ENCODE peak calls at places on chromosomes 7 and 10, in five cellular contexts. Z, W, P, H and L are unnamed samples.
A peak's percentile ranks its signal among the peaks of the same experiment; 100 is the strongest.

GRCh38 chr10:105643662-105644061 is 1002.6 kb downstream of the SORCS3 start:
- DNase-seq in Z (no peak), W (no peak), P (no peak), H (no peak), L (no peak)

GRCh38 chr7:117169907-117170306 is 153.0 kb downstream of the WNT2 start:
- DNase-seq in Z (no peak), W (no peak), P (no peak), H (no peak), L (no peak)

GRCh38 chr7:14196555-14196954 is 207.1 kb upstream of the ETV1 start:
- DNase-seq in Z (no peak), W (no peak), P (no peak), H (no peak), L (no peak)

GRCh38 chr7:142352543-142352942 is 94.7 kb upstream of the PRSS58 start:
- DNase-seq in Z (no peak), W (no peak), P (no peak), H (no peak), L (no peak)

GRCh38 chr7:56175784-56176183 is 59.6 kb upstream of the NUPR2 start:
- DNase-seq in Z (no peak), W (no peak), P (no peak), H (no peak), L (no peak)

GRCh38 chr10:46556515-46557318 is at the start of gene GPRIN2:
- DNase-seq in Z (no peak), W (no peak), P (no peak), H (peak; percentile 67), L (peak; percentile 93)

GRCh38 chr7:151242181-151243044 is 6.1 kb downstream of the SMARCD3 start:
- DNase-seq in Z (no peak), W (no peak), P (no peak), H (no peak), L (no peak)

GRCh38 chr10:70906953-70907618 is 18.7 kb upstream of the PCBD1 start:
- DNase-seq in Z (no peak), W (no peak), P (no peak), H (no peak), L (no peak)

GRCh38 chr7:74097937-74098614 is 14.5 kb downstream of the LIMK1 start:
- DNase-seq in Z (no peak), W (no peak), P (no peak), H (no peak), L (no peak)

GRCh38 chr10:84600947-84601346 is 272.6 kb downstream of the CCSER2 start:
- DNase-seq in Z (no peak), W (no peak), P (no peak), H (no peak), L (no peak)

GRCh38 chr7:98496618-98497017 is 95.7 kb upstream of the BAIAP2L1 start:
- DNase-seq in Z (no peak), W (no peak), P (no peak), H (no peak), L (no peak)

GRCh38 chr10:14032406-14032998 is 298.2 kb downstream of the FRMD4A start:
- DNase-seq in Z (no peak), W (peak; percentile 67), P (no peak), H (peak; percentile 73), L (peak; percentile 88)

GRCh38 chr7:13851756-13852155 is 137.7 kb downstream of the ETV1 start:
- DNase-seq in Z (no peak), W (no peak), P (no peak), H (no peak), L (peak; percentile 34)

GRCh38 chr10:75651452-75651851 is 220.0 kb downstream of the LRMDA start:
- DNase-seq in Z (peak; percentile 13), W (no peak), P (no peak), H (peak; percentile 13), L (peak; percentile 74)

GRCh38 chr7:15457959-15458955 is 103.6 kb downstream of the AGMO start:
- DNase-seq in Z (no peak), W (no peak), P (no peak), H (no peak), L (no peak)

GRCh38 chr7:106870983-106871410 is 5.9 kb downstream of the PIK3CG start:
- DNase-seq in Z (no peak), W (peak; percentile 40), P (peak; percentile 95), H (no peak), L (no peak)

GRCh38 chr7:28630350-28630749 is 218.0 kb downstream of the CREB5 start:
- DNase-seq in Z (no peak), W (no peak), P (no peak), H (no peak), L (no peak)

GRCh38 chr7:101702362-101702850 is 73.3 kb upstream of the MYL10 start:
- DNase-seq in Z (peak; percentile 56), W (peak; percentile 41), P (no peak), H (no peak), L (peak; percentile 63)

GRCh38 chr7:134845461-134845860 is 66.0 kb downstream of the CALD1 start:
- DNase-seq in Z (peak; percentile 74), W (peak; percentile 36), P (peak; percentile 7), H (no peak), L (no peak)

GRCh38 chr10:112977294-112977951 is 27.4 kb downstream of the TCF7L2 start:
- DNase-seq in Z (no peak), W (no peak), P (no peak), H (no peak), L (no peak)

GRCh38 chr10:73591935-73592699 is 975 bp upstream of the USP54 start:
- DNase-seq in Z (peak; percentile 95), W (peak; percentile 77), P (peak; percentile 31), H (peak; percentile 66), L (peak; percentile 94)

GRCh38 chr7:139714163-139714901 is 63.5 kb downstream of the HIPK2 start:
- DNase-seq in Z (no peak), W (no peak), P (no peak), H (no peak), L (no peak)

GRCh38 chr7:84123903-84124573 is 70.6 kb downstream of the SEMA3A start:
- DNase-seq in Z (peak; percentile 2), W (no peak), P (no peak), H (no peak), L (peak; percentile 46)

GRCh38 chr7:107850221-107850620 is 40.8 kb upstream of the DLD start:
- DNase-seq in Z (no peak), W (no peak), P (no peak), H (no peak), L (no peak)

GRCh38 chr10:125977206-125977605 is 80.8 kb downstream of the FANK1 start:
- DNase-seq in Z (no peak), W (peak; percentile 7), P (no peak), H (no peak), L (peak; percentile 73)

GRCh38 chr7:2431260-2431867 is 28.0 kb downstream of the CHST12 start:
- DNase-seq in Z (peak; percentile 45), W (peak; percentile 42), P (no peak), H (peak; percentile 51), L (peak; percentile 80)

GRCh38 chr7:55109384-55110167 is 90.8 kb downstream of the EGFR start:
- DNase-seq in Z (no peak), W (no peak), P (no peak), H (no peak), L (peak; percentile 42)

GRCh38 chr7:126361183-126361582 is 891.6 kb downstream of the GRM8 start:
- DNase-seq in Z (no peak), W (no peak), P (no peak), H (no peak), L (peak; percentile 12)

GRCh38 chr10:79268100-79268670 is 79.1 kb upstream of the PPIF start:
- DNase-seq in Z (no peak), W (no peak), P (no peak), H (no peak), L (no peak)

GRCh38 chr7:78015574-78016260 is 217.1 kb downstream of the PHTF2 start:
- DNase-seq in Z (no peak), W (peak; percentile 41), P (no peak), H (no peak), L (no peak)

GRCh38 chr7:50502001-50502684 is 52.0 kb upstream of the FIGNL1 start:
- DNase-seq in Z (no peak), W (no peak), P (no peak), H (no peak), L (no peak)

GRCh38 chr10:116826803-116827202 is 22.5 kb upstream of the ENO4 start:
- DNase-seq in Z (no peak), W (no peak), P (no peak), H (no peak), L (no peak)

GRCh38 chr7:115654384-115655181 is 376.0 kb downstream of the TFEC start:
- DNase-seq in Z (no peak), W (no peak), P (no peak), H (no peak), L (no peak)
- TF ChIP-seq CREB1 in Z (no peak), W (no peak), P (no peak), H (no peak), L (no peak)

GRCh38 chr10:49602380-49603023 is 7.6 kb upstream of the SLC18A3 start:
- DNase-seq in Z (no peak), W (no peak), P (no peak), H (no peak), L (no peak)
- H3K27ac ChIP-seq in Z (no peak overlapping the region), W (no peak overlapping the region), P (no peak overlapping the region), H (no peak overlapping the region), L (no peak overlapping the region)

GRCh38 chr10:71964669-71965515 is 697 bp downstream of the CHST3 start:
- DNase-seq in Z (no peak), W (no peak), P (no peak), H (no peak), L (peak; percentile 67)
- TF ChIP-seq CREB1 in Z (no peak), W (no peak), P (no peak), H (peak; percentile 16), L (no peak)

GRCh38 chr7:100063376-100063775 is 13.8 kb downstream of the ZSCAN21 start:
- DNase-seq in Z (no peak), W (no peak), P (no peak), H (no peak), L (no peak)
- H3K27ac ChIP-seq in Z (no peak overlapping the region), W (no peak overlapping the region), P (no peak overlapping the region), H (no peak overlapping the region), L (no peak overlapping the region)

GRCh38 chr10:130140425-130140824 is 4.2 kb downstream of the GLRX3 start:
- DNase-seq in Z (no peak), W (no peak), P (no peak), H (no peak), L (no peak)

GRCh38 chr10:130137077-130137448 is 872 bp downstream of the GLRX3 start:
- DNase-seq in Z (peak; percentile 29), W (peak; percentile 16), P (no peak), H (no peak), L (no peak)

GRCh38 chr10:130137659-130138478 is 1.7 kb downstream of the GLRX3 start:
- DNase-seq in Z (no peak), W (no peak), P (no peak), H (no peak), L (no peak)

GRCh38 chr10:130136214-130137076 is at the start of gene GLRX3:
- DNase-seq in Z (peak; percentile 68), W (peak; percentile 90), P (no peak), H (peak; percentile 27), L (peak; percentile 95)

DNA sequence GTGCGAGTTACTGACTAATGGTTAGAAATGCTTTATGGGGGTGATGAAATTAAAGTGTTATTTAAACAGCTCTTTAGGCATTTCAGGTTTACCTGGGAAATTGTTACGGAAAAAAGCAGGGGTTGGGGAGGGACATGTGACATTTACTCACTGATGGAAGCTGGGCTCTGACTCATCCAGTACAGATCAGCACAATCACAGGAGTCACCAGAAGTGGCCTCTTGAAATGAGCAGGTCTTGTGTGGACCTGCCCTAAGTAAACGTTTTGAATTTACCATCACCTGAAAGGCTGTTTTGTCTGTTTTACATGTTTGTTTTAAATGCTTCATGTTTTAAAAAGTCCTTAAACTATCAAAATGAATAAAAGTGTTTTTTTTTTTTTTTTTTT is 2.3 kb downstream of the GLRX3 start:
- DNase-seq in Z (peak; percentile 87), W (peak; percentile 60), P (no peak), H (no peak), L (no peak)
- TF ChIP-seq CREB1 in Z (no peak), W (no peak), P (no peak), H (no peak), L (no peak)